ENCODE peak calls at places on chromosomes 2 and 18, in seven cellular contexts. C is cardiac muscle cell, U is Caco-2, N is fibroblast of lung, Y is endothelial cell of umbilical vein, Q is stomach, L is endodermal cell. H is an unnamed sample. For H3K4me1, the result is how much of the 10 kb centered on the place peaks cover.

GRCh38 chr2:239113164-239113563 is 265.3 kb downstream of the TWIST2 start:
- DNase-seq in U (peak), Q (peak), C (no peak), N (peak), Y (no peak), L (no peak), H (peak)

GRCh38 chr18:2302628-2303516 is 268.4 kb downstream of the METTL4 start:
- DNase-seq in Y (peak), N (peak), U (peak), C (no peak), L (no peak), Q (no peak), H (no peak)

GRCh38 chr2:108534577-108535379 is 508 bp downstream of the LIMS1 start:
- DNase-seq in C (peak), N (peak), Q (peak), U (peak), Y (peak), L (peak), H (no peak)

GRCh38 chr18:58223717-58224424 is 179.8 kb downstream of the NEDD4L start:
- DNase-seq in L (no peak), Q (peak), C (peak), N (peak), Y (peak), U (peak), H (no peak)

GRCh38 chr2:1808921-1809551 is 64.7 kb upstream of the PXDN start:
- DNase-seq in C (no peak), U (no peak), N (peak), Y (no peak), Q (no peak), L (no peak), H (no peak)

GRCh38 chr18:9719421-9719981 is 11.4 kb downstream of the RAB31 start:
- DNase-seq in Y (peak), N (peak), Q (no peak), C (no peak), U (no peak), L (no peak), H (no peak)

GRCh38 chr2:30978854-30979253 is 159.4 kb downstream of the GALNT14 start:
- DNase-seq in U (no peak), Y (no peak), L (peak), N (no peak), Q (no peak), C (no peak), H (no peak)

GRCh38 chr2:199589303-199589702 is 131.6 kb upstream of the SATB2 start:
- DNase-seq in Q (no peak), C (no peak), U (no peak), Y (no peak), L (no peak), N (peak), H (no peak)

GRCh38 chr2:45121236-45121927 is 112.1 kb upstream of the SIX2 start:
- DNase-seq in C (peak), Q (no peak), Y (no peak), N (peak), L (no peak), U (no peak), H (no peak)

GRCh38 chr2:101140978-101141655 is 10.1 kb downstream of the TBC1D8 start:
- DNase-seq in N (no peak), C (no peak), U (no peak), Q (no peak), Y (no peak), L (no peak), H (no peak)

GRCh38 chr2:223048519-223048918 is 3.5 kb upstream of the KCNE4 start:
- DNase-seq in C (no peak), N (no peak), L (no peak), U (no peak), Y (no peak), Q (no peak), H (no peak)

GRCh38 chr18:48826271-48826670 is 124.5 kb downstream of the SMAD7 start:
- DNase-seq in L (peak), N (no peak), U (no peak), C (no peak), Y (no peak), Q (peak), H (no peak)

GRCh38 chr2:105308785-105309540 is 20.6 kb downstream of the TGFBRAP1 start:
- DNase-seq in Y (no peak), Q (no peak), U (no peak), C (peak), N (no peak), L (no peak), H (no peak)

GRCh38 chr2:138829326-138829725 is 49.1 kb upstream of the NXPH2 start:
- DNase-seq in L (peak), N (peak), Y (peak), Q (no peak), C (peak), U (peak), H (peak)

GRCh38 chr2:14779252-14779651 is 146.7 kb downstream of the LRATD1 start:
- DNase-seq in U (no peak), C (no peak), N (peak), L (no peak), Q (no peak), Y (no peak), H (no peak)

GRCh38 chr2:151114934-151115333 is 146.7 kb downstream of the RBM43 start:
- DNase-seq in Y (no peak), C (no peak), L (no peak), N (peak), Q (no peak), U (no peak), H (no peak)

DNA sequence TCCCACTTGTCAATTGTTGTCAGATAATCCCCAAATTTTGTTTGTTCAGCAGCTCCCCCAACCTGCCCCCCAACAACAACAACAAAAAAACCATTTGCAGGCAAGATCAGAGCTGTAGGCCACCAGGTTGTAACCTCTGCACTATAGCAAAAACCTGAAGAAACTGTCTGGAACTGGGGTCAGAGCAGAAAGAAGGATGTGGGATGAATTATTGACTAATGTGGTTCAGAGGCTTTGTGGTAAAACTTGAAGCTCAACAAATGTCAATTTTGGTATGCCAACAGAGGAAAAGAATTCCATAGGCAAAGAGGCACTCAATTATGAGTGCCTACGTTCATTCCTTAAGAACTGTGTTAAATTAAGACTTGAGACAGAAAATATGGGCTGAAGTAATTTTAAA is 255.1 kb downstream of the STK39 start:
- DNase-seq in Y (no peak), Q (no peak), C (no peak), L (no peak), U (no peak), N (no peak), H (no peak)
- H3K4me1 ChIP-seq in Y (under half), Q (under half), C (under half), L (under half), U (under half), N (under half), H (under half)

GRCh38 chr2:119315241-119315925 is 51.3 kb downstream of the C2orf76 start:
- DNase-seq in C (no peak), U (no peak), Q (no peak), L (no peak), N (no peak), Y (peak), H (no peak)
- H3K4me3 ChIP-seq in C (no peak), U (no peak), Q (no peak), L (no peak), N (no peak), Y (no peak), H (no peak)

DNA sequence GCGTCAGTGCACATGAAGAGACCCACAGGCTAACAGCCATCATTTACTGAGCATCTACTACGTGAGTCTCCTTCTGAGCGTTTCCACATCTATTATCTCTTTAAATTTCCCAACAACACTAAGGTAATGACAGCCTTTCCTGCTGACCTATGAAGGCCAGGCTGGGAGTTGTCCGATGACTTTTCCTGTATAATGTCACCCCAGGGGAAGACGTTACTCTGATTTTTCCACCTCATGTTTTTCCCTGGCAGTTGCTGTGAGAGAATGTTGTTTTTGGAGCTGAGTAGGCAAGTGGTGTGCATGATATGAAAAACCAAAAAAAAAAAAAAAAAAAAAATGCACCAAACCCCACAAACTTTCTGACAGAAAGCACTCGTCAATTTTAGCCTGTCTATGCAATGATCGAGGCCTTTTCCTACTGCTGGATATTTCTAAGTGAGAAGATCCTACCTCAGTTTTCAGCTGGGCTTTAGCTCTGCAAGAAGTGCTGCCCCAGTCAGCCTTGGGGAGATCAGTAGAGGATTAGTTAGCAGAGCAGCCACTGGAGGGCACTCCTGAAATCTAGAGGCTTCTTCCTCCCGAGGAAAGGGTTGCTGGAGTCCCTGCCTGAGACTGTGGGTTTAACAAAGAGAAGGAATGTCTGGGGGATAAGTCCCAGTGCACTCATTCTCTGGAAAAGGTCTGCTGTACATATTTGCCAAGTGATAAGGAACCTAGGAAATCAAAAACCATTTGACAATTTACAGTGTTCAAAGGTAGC is 207.5 kb downstream of the SLC8A1 start:
- DNase-seq in U (peak), N (peak), Y (peak), L (peak), C (peak), Q (peak), H (peak)
- TF ChIP-seq CTCF in U (peak), N (peak), Y (peak), L (peak), C (peak), Q (no peak), H (no peak)

GRCh38 chr2:12957251-12957650 is 240.5 kb downstream of the TRIB2 start:
- DNase-seq in N (no peak), C (no peak), L (no peak), Q (no peak), U (no peak), Y (no peak), H (no peak)
- H3K4me1 ChIP-seq in N (under half), C (under half), L (under half), Q (under half), U (under half), Y (under half), H (under half)

DNA sequence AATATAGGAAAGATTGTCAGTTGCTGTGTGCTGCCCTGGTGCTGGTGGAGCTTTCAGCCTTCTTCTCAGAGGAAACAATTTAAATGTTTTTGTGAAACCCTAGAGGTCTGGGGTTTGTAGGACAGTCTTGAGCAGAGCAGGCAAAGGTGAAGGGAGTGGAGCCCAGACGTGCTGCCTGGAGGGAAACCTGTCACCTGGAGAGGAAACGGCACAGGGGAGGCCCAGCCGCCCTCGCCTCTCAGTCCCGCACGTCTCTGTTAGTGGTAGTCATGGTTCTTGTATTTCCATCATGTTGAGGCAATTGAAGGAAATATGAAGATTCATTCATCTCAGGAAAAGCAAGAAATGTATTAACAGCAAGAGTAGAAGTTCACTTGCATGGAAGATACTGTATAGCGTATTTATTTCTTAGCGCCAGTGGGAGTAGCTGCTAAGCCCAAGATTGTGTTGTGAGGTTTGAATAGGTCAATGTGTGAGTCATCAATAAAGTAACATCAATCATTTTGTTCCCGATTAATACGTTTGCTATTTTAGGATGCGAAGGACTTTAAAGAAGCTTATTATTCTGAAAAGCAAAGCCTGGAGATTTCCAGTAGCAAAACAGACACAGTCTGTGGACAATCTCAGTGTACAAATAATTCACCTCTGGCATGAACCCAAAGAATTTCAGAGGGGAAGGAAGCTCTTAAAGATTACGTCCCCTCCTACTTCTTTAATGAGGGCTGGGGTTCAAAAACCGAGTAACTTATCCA is 70.4 kb downstream of the LRRFIP1 start:
- DNase-seq in Q (no peak), N (peak), U (no peak), C (no peak), Y (peak), L (no peak), H (no peak)
- H3K4me3 ChIP-seq in Q (peak), N (no peak), U (no peak), C (no peak), Y (no peak), L (no peak), H (no peak)

DNA sequence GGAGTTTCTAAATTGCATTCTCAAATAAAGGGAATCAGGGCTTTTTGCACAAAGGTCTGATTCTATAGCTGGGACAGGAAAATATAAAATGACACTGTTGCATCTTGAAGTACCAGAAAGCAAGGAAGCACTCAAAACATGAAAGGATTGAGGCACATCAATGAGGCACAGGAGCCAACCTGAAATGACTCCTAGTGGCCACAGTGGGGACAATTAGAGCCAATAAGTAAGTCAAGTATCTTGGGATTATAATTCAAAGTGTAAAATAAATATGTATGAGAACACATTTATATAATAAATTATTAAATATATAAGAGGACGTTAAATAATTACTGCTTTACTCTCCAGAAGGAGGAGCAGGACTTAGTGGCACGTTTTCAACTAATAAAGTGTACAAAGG is 1259.5 kb upstream of the CDH2 start:
- DNase-seq in L (no peak), Q (no peak), U (no peak), C (no peak), Y (no peak), N (no peak), H (no peak)
- TF ChIP-seq CTCF in L (peak), Q (no peak), U (no peak), C (no peak), Y (no peak), N (no peak), H (no peak)

DNA sequence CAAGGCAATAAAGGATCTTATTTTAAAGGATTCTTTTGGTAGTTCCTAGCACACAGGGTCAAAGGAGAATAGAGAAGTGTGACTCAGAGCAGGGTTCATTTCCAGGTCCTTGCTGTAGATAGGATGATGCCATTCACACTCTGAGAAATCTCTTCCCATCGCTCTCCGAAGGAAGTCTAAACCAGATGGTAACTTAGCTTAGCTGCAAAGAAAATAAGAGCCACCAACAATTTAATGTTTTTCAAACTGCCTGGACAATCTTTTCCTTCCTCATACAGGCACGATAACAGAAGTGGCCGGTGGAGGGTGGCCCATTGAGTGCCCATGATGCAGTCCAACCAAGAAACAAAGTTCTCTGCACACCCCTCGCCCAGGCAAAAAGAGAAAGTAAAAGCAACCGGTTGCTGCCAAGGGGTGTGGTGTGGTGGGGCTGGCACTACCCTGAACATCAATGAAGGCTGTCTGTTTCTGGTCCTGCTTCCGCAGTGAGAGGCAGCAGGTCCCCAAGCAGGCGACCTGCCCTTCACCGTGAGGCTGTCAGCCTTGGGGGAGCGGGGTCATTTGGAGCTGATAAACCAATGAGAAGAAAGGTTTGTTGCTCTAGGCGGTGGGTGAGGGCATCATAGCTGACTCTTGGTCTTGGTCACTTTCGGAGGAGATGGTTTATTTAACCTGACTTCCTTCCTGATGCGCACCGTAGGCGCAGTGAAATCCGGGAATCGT is 105.6 kb upstream of the CD302 start:
- DNase-seq in C (no peak), U (no peak), N (no peak), Y (peak), L (no peak), Q (peak), H (peak)
- H3K4me1 ChIP-seq in C (under half), U (under half), N (under half), Y (under half), L (under half), Q (under half), H (under half)

GRCh38 chr2:675460-675859 is 1.7 kb downstream of the TMEM18 start:
- DNase-seq in L (peak), U (no peak), Y (no peak), Q (no peak), N (no peak), C (no peak), H (no peak)
- H3K4me3 ChIP-seq in L (peak), U (no peak), Y (no peak), Q (no peak), N (no peak), C (no peak), H (no peak)

GRCh38 chr2:201347154-201347553 is 10.0 kb downstream of the FLACC1 start:
- DNase-seq in N (no peak), Y (no peak), Q (no peak), L (peak), C (no peak), U (no peak), H (no peak)
- TF ChIP-seq CTCF in N (no peak), Y (no peak), Q (no peak), L (no peak), C (no peak), U (no peak), H (no peak)

GRCh38 chr2:54603357-54603756 is 120.1 kb upstream of the EML6 start:
- DNase-seq in L (no peak), C (no peak), U (no peak), Q (no peak), N (peak), Y (peak), H (no peak)

GRCh38 chr2:54602736-54603322 is 120.6 kb upstream of the EML6 start:
- DNase-seq in C (no peak), N (no peak), Y (no peak), Q (no peak), U (no peak), L (no peak), H (no peak)

GRCh38 chr2:54599914-54600313 is 123.5 kb upstream of the EML6 start:
- DNase-seq in C (no peak), U (no peak), Q (peak), N (peak), L (no peak), Y (no peak), H (peak)

GRCh38 chr2:54599326-54599710 is 124.1 kb upstream of the EML6 start:
- DNase-seq in Q (peak), U (no peak), N (peak), L (no peak), C (no peak), Y (no peak), H (no peak)

GRCh38 chr2:54601339-54601738 is 122.1 kb upstream of the EML6 start:
- DNase-seq in Q (no peak), Y (no peak), U (no peak), L (no peak), N (peak), C (no peak), H (no peak)
- H3K4me1 ChIP-seq in Q (half or more), Y (half or more), U (under half), L (under half), N (under half), C (half or more), H (half or more)